ENCODE peak calls at places on chromosomes 1 and 21, in four cellular contexts. One of them, this sample, is unnamed.

GRCh38 chr1:115642168-115643072 is 650 bp downstream of the VANGL1 start:
- DNase-seq in neuronal stem cell: peak; percentile 20
- DNase-seq in IMR-90: peak; percentile 20
- DNase-seq in mesenchymal stem cell: peak; percentile 56
- DNase-seq in this sample: peak; percentile 79

GRCh38 chr1:53359225-53359933 is 31.5 kb upstream of the LRP8 start:
- DNase-seq in mesenchymal stem cell: no peak
- DNase-seq in neuronal stem cell: no peak
- DNase-seq in IMR-90: no peak
- DNase-seq in this sample: no peak

GRCh38 chr21:36859744-36860501 is 106.5 kb downstream of the HLCS start:
- DNase-seq in mesenchymal stem cell: peak; percentile 69
- DNase-seq in neuronal stem cell: no peak
- DNase-seq in IMR-90: peak; percentile 29
- DNase-seq in this sample: peak; percentile 86

GRCh38 chr1:6466023-6466422 is at the start of gene TNFRSF25:
- DNase-seq in mesenchymal stem cell: no peak
- DNase-seq in neuronal stem cell: no peak
- DNase-seq in IMR-90: no peak
- DNase-seq in this sample: peak; percentile 63

GRCh38 chr1:185200889-185201288 is 43.9 kb downstream of the SWT1 start:
- DNase-seq in mesenchymal stem cell: no peak
- DNase-seq in neuronal stem cell: no peak
- DNase-seq in IMR-90: no peak
- DNase-seq in this sample: peak; percentile 32

GRCh38 chr1:19504796-19505693 is 19.7 kb upstream of the CAPZB start:
- DNase-seq in neuronal stem cell: no peak
- DNase-seq in IMR-90: peak; percentile 95
- DNase-seq in mesenchymal stem cell: peak; percentile 89
- DNase-seq in this sample: no peak

GRCh38 chr1:220121791-220122530 is 28.0 kb downstream of the IARS2 start:
- DNase-seq in neuronal stem cell: no peak
- DNase-seq in IMR-90: no peak
- DNase-seq in mesenchymal stem cell: no peak
- DNase-seq in this sample: no peak

GRCh38 chr21:42844411-42845113 is 34.8 kb downstream of the WDR4 start:
- DNase-seq in neuronal stem cell: no peak
- DNase-seq in mesenchymal stem cell: no peak
- DNase-seq in IMR-90: no peak
- DNase-seq in this sample: no peak

GRCh38 chr1:209755926-209756607 is at the start of gene TRAF3IP3:
- DNase-seq in neuronal stem cell: no peak
- DNase-seq in IMR-90: no peak
- DNase-seq in mesenchymal stem cell: no peak
- DNase-seq in this sample: no peak

GRCh38 chr1:16149146-16149545 is 6.7 kb downstream of the EPHA2 start:
- DNase-seq in neuronal stem cell: no peak
- DNase-seq in IMR-90: no peak
- DNase-seq in mesenchymal stem cell: no peak
- DNase-seq in this sample: no peak

GRCh38 chr1:16150508-16150907 is 5.4 kb downstream of the EPHA2 start:
- DNase-seq in neuronal stem cell: no peak
- DNase-seq in mesenchymal stem cell: no peak
- DNase-seq in IMR-90: no peak
- DNase-seq in this sample: no peak

GRCh38 chr1:16151200-16151708 is 4.6 kb downstream of the EPHA2 start:
- DNase-seq in IMR-90: peak; percentile 63
- DNase-seq in neuronal stem cell: no peak
- DNase-seq in mesenchymal stem cell: peak; percentile 69
- DNase-seq in this sample: no peak

GRCh38 chr1:16148329-16149092 is 7.4 kb downstream of the EPHA2 start:
- DNase-seq in mesenchymal stem cell: no peak
- DNase-seq in neuronal stem cell: no peak
- DNase-seq in IMR-90: no peak
- DNase-seq in this sample: no peak

GRCh38 chr1:16149702-16150488 is 6.0 kb downstream of the EPHA2 start:
- DNase-seq in IMR-90: no peak
- DNase-seq in neuronal stem cell: no peak
- DNase-seq in mesenchymal stem cell: no peak
- DNase-seq in this sample: no peak
- H2BK5ac ChIP-seq in IMR-90: peak overlapping the region; percentile 99
- H2BK5ac ChIP-seq in neuronal stem cell: peak overlapping the region; percentile 79
- H2BK5ac ChIP-seq in mesenchymal stem cell: no peak overlapping the region
- H2BK5ac ChIP-seq in this sample: no peak overlapping the region

DNA sequence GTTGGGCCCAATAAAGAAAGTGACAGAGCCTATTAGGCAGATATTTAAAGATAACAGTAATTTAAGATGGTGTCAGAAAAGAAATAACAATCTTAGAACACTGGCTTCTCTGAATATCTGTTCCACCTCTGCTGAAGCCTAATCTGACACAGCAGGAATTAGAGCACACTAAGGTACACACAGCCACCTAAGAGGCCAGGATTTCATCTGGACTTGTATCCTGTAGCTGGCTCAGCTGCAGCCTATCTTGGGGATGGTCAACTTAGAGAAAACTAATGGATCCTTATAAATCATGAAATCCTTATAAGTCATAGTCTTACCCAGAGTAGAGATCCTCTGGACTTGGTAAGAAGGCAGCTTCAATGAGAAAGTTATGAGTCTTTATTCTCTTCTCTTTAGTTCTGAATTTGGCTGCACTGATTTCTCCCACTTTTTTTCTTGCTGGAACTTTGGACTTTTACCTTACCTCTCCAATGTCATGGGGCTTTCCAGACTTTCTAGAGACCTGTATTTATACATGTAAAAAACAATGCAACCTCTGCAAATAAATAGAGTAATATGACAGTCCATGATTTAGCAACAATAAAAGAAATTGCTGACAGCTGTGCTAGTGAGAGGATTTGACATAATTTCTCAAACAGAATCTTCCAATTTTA is at the start of gene GBP7:
- DNase-seq in IMR-90: no peak
- DNase-seq in neuronal stem cell: no peak
- DNase-seq in mesenchymal stem cell: no peak
- DNase-seq in this sample: no peak
- H3K4me3 ChIP-seq in IMR-90: no peak within 1 kb of the TSS
- H3K4me3 ChIP-seq in neuronal stem cell: no peak within 1 kb of the TSS
- H3K4me3 ChIP-seq in mesenchymal stem cell: no peak within 1 kb of the TSS
- H3K4me3 ChIP-seq in this sample: no peak within 1 kb of the TSS

DNA sequence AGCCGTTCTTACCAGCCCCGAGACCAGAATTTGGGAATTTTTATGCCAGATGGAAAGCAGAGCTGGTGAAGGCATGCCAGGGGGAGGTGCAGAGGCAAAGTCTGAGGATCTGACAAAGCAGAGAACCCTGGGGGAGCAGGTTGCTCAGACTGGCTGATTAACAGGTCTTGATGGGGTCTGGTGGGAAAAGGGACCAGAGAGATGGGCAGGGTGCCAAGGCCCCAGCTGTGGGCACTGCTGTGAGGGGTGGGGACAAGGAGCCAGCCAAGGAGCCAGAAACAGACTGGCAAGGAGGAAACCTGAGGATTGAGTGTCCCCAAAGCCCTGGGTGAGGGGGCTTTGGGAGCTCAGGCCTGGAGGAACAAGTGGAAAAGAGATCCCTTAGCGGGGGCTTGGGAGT is 21.4 kb downstream of the RPS6KA1 start:
- DNase-seq in neuronal stem cell: no peak
- DNase-seq in mesenchymal stem cell: no peak
- DNase-seq in IMR-90: no peak
- DNase-seq in this sample: no peak
- H2BK5ac ChIP-seq in neuronal stem cell: no peak overlapping the region
- H2BK5ac ChIP-seq in mesenchymal stem cell: no peak overlapping the region
- H2BK5ac ChIP-seq in IMR-90: no peak overlapping the region
- H2BK5ac ChIP-seq in this sample: no peak overlapping the region

GRCh38 chr1:43564617-43565348 is 34.1 kb downstream of the PTPRF start:
- DNase-seq in mesenchymal stem cell: no peak
- DNase-seq in IMR-90: no peak
- DNase-seq in neuronal stem cell: no peak
- DNase-seq in this sample: peak; percentile 33

GRCh38 chr1:43565600-43566360 is 35.1 kb downstream of the PTPRF start:
- DNase-seq in mesenchymal stem cell: peak; percentile 58
- DNase-seq in neuronal stem cell: peak; percentile 68
- DNase-seq in IMR-90: peak; percentile 39
- DNase-seq in this sample: peak; percentile 83

GRCh38 chr1:43569175-43569574 is 38.5 kb downstream of the PTPRF start:
- DNase-seq in mesenchymal stem cell: no peak
- DNase-seq in IMR-90: no peak
- DNase-seq in neuronal stem cell: no peak
- DNase-seq in this sample: no peak

GRCh38 chr1:43563779-43564616 is 33.3 kb downstream of the PTPRF start:
- DNase-seq in neuronal stem cell: no peak
- DNase-seq in IMR-90: no peak
- DNase-seq in mesenchymal stem cell: no peak
- DNase-seq in this sample: no peak

DNA sequence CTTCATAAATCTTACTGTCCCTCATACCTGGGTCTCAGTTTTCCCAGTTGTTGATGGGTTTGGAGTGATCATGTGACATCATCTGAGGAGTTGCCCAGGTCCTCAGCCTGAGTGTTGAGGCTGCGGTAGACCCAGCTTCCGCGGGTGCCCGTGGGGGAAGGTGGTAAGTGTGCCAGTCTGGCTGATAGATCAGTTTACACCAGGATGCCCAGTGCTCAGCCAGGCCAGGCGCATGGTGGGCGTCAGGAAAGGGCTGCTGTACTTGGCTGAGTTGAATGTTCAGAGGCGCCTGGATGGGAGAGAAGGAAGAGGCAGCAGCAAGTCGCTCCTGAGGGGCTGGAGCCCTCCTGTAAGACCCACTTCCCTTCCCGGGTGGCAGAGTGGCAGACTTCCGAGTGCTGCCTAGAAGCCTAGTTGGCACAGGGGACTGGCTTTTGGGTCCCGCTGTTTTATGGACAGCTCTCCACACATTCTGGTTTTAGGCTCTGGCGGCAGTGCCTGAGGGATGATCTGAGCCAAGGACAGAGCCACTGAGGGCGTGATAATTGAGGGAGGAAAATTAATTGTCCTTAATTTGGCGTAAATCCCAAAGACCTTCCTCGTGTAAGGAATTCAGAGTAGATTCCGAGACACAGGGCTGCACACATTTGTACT is 35.8 kb downstream of the PTPRF start:
- DNase-seq in mesenchymal stem cell: no peak
- DNase-seq in IMR-90: no peak
- DNase-seq in neuronal stem cell: no peak
- DNase-seq in this sample: no peak
- H3K4me3 ChIP-seq in mesenchymal stem cell: no peak overlapping the region
- H3K4me3 ChIP-seq in IMR-90: no peak overlapping the region
- H3K4me3 ChIP-seq in neuronal stem cell: no peak overlapping the region
- H3K4me3 ChIP-seq in this sample: no peak overlapping the region

GRCh38 chr1:118661769-118662320 is 326.3 kb downstream of the TBX15 start:
- DNase-seq in mesenchymal stem cell: no peak
- DNase-seq in neuronal stem cell: no peak
- DNase-seq in IMR-90: no peak
- DNase-seq in this sample: no peak

GRCh38 chr1:118660769-118661168 is 327.4 kb downstream of the TBX15 start:
- DNase-seq in mesenchymal stem cell: no peak
- DNase-seq in IMR-90: no peak
- DNase-seq in neuronal stem cell: no peak
- DNase-seq in this sample: no peak

GRCh38 chr1:118659646-118660045 is 328.5 kb downstream of the TBX15 start:
- DNase-seq in neuronal stem cell: no peak
- DNase-seq in IMR-90: no peak
- DNase-seq in mesenchymal stem cell: no peak
- DNase-seq in this sample: no peak
- H2BK5ac ChIP-seq in neuronal stem cell: no peak overlapping the region
- H2BK5ac ChIP-seq in IMR-90: no peak overlapping the region
- H2BK5ac ChIP-seq in mesenchymal stem cell: no peak overlapping the region
- H2BK5ac ChIP-seq in this sample: no peak overlapping the region

DNA sequence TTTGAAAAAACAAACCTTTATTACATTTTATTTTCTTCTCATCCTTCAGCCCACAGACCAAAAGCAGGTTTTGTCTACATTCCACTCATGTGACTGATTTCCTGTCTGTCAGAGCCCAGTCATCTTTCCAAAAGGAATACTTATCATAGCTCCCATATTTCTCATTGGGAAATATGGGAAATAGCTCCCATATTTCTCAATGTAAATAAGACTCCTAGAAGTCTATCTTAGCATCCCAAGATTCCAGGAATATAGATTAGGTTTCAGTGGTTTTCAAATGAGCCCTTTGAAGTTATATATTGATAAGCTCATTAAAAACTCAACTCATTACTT is 19.1 kb upstream of the NRDC start:
- DNase-seq in neuronal stem cell: no peak
- DNase-seq in IMR-90: peak; percentile 97
- DNase-seq in mesenchymal stem cell: peak; percentile 74
- DNase-seq in this sample: no peak
- H3K4me3 ChIP-seq in neuronal stem cell: no peak overlapping the region
- H3K4me3 ChIP-seq in IMR-90: no peak overlapping the region
- H3K4me3 ChIP-seq in mesenchymal stem cell: no peak overlapping the region
- H3K4me3 ChIP-seq in this sample: no peak overlapping the region

DNA sequence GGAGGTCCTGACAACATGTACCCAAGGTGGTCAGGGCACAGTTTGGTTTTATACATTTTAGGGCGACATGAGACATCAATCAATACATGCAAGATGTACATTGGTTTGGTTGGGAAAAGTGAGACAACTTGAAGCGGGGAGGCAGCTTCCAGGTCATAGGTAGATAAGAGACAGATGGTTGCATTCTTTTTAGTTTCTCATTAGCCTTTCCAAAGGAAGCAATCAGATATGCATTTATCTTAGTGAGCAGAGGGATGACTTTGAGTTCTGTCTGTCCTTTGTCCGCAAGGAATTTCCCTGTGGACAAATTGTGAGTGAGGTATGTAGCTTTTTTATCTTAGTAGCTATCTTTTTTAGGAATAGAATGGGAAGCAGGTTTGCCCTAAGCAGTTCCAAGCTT is 10.5 kb upstream of the RBM15 start:
- DNase-seq in neuronal stem cell: no peak
- DNase-seq in mesenchymal stem cell: no peak
- DNase-seq in IMR-90: no peak
- DNase-seq in this sample: no peak
- H2BK5ac ChIP-seq in neuronal stem cell: no peak overlapping the region
- H2BK5ac ChIP-seq in mesenchymal stem cell: no peak overlapping the region
- H2BK5ac ChIP-seq in IMR-90: no peak overlapping the region
- H2BK5ac ChIP-seq in this sample: no peak overlapping the region

DNA sequence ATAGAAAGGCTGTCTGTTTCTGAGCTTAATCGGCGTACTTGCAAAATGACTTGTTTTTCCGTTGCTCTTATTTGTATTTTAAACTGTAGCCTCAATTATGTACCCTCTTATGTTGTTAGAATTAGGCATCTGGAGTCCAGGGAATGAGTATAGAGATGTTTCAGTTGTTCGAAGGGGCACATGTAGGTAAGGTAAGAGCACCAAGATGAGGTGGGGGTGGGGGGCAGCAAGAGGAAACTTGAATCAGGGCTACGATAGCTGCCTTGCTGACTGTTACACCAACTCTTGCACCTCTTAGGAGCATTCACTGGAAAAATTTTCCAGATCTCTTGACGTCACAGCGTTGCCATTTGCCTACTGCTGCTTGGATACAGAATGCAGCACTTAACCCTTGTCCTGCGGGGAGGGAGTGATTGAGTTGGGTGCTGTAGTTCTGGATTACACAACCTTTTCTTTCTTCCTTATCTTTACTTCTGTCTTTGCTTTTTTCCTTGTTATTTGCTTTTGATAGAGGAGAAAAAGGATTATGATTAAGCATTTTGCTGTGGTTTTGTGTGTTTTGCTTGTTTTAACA is 3.2 kb downstream of the ATP1B1 start:
- DNase-seq in neuronal stem cell: no peak
- DNase-seq in mesenchymal stem cell: peak; percentile 99
- DNase-seq in IMR-90: peak; percentile 92
- DNase-seq in this sample: peak; percentile 90
- H3K4me3 ChIP-seq in neuronal stem cell: no peak overlapping the region
- H3K4me3 ChIP-seq in mesenchymal stem cell: no peak overlapping the region
- H3K4me3 ChIP-seq in IMR-90: no peak overlapping the region
- H3K4me3 ChIP-seq in this sample: no peak overlapping the region

This sample was measured in mesendoderm.